ENCODE peak calls at places on chromosomes 16 and 17, in ten cellular contexts. One of them, this sample, is unnamed.

GRCh38 chr17:3828151-3828851 is 17.7 kb downstream of the NCBP3 start:
- DNase-seq in BE2C: no peak
- DNase-seq in HT-29: no peak
- DNase-seq in HS-5: no peak
- DNase-seq in CD8-positive, alpha-beta memory T cell: no peak
- DNase-seq in progenitor cell of endocrine pancreas: no peak
- DNase-seq in NT2/D1: no peak
- DNase-seq in fibroblast of villous mesenchyme: peak; percentile 91
- DNase-seq in mucosa of descending colon: no peak
- DNase-seq in type B pancreatic cell: no peak
- DNase-seq in this sample: no peak

GRCh38 chr16:88285514-88285822 is 97.3 kb upstream of the ZNF469 start:
- DNase-seq in type B pancreatic cell: no peak
- DNase-seq in HS-5: no peak
- DNase-seq in CD8-positive, alpha-beta memory T cell: no peak
- DNase-seq in BE2C: no peak
- DNase-seq in fibroblast of villous mesenchyme: no peak
- DNase-seq in mucosa of descending colon: no peak
- DNase-seq in HT-29: no peak
- DNase-seq in progenitor cell of endocrine pancreas: no peak
- DNase-seq in NT2/D1: no peak
- DNase-seq in this sample: no peak

GRCh38 chr17:64506201-64506575 is at the start of gene DDX5:
- DNase-seq in CD8-positive, alpha-beta memory T cell: peak; percentile 94
- DNase-seq in mucosa of descending colon: peak; percentile 98
- DNase-seq in fibroblast of villous mesenchyme: no peak
- DNase-seq in type B pancreatic cell: peak; percentile 98
- DNase-seq in HT-29: peak; percentile 99
- DNase-seq in NT2/D1: peak; percentile 87
- DNase-seq in progenitor cell of endocrine pancreas: peak; percentile 97
- DNase-seq in HS-5: no peak
- DNase-seq in BE2C: peak; percentile 98
- DNase-seq in this sample: peak; percentile 99

GRCh38 chr17:44529864-44530263 is 26.7 kb upstream of the GPATCH8 start:
- DNase-seq in progenitor cell of endocrine pancreas: no peak
- DNase-seq in BE2C: no peak
- DNase-seq in NT2/D1: no peak
- DNase-seq in HS-5: no peak
- DNase-seq in HT-29: no peak
- DNase-seq in fibroblast of villous mesenchyme: no peak
- DNase-seq in mucosa of descending colon: no peak
- DNase-seq in type B pancreatic cell: no peak
- DNase-seq in CD8-positive, alpha-beta memory T cell: no peak
- DNase-seq in this sample: no peak

GRCh38 chr17:32899240-32900013 is 22.5 kb upstream of the MYO1D start:
- DNase-seq in BE2C: no peak
- DNase-seq in progenitor cell of endocrine pancreas: no peak
- DNase-seq in fibroblast of villous mesenchyme: no peak
- DNase-seq in HS-5: no peak
- DNase-seq in NT2/D1: no peak
- DNase-seq in type B pancreatic cell: no peak
- DNase-seq in mucosa of descending colon: no peak
- DNase-seq in CD8-positive, alpha-beta memory T cell: no peak
- DNase-seq in HT-29: no peak
- DNase-seq in this sample: no peak

GRCh38 chr17:43665038-43665386 is 3.3 kb upstream of the MEOX1 start:
- DNase-seq in type B pancreatic cell: no peak
- DNase-seq in BE2C: no peak
- DNase-seq in fibroblast of villous mesenchyme: peak; percentile 25
- DNase-seq in CD8-positive, alpha-beta memory T cell: no peak
- DNase-seq in HT-29: no peak
- DNase-seq in HS-5: no peak
- DNase-seq in mucosa of descending colon: no peak
- DNase-seq in progenitor cell of endocrine pancreas: no peak
- DNase-seq in NT2/D1: no peak
- DNase-seq in this sample: no peak

GRCh38 chr17:17155568-17155967 is 50.6 kb downstream of the PLD6 start:
- DNase-seq in NT2/D1: no peak
- DNase-seq in BE2C: no peak
- DNase-seq in HT-29: no peak
- DNase-seq in HS-5: no peak
- DNase-seq in CD8-positive, alpha-beta memory T cell: no peak
- DNase-seq in mucosa of descending colon: no peak
- DNase-seq in fibroblast of villous mesenchyme: no peak
- DNase-seq in type B pancreatic cell: no peak
- DNase-seq in progenitor cell of endocrine pancreas: no peak
- DNase-seq in this sample: no peak

GRCh38 chr17:80413771-80414507 is 1.0 kb upstream of the ENDOV start:
- DNase-seq in type B pancreatic cell: no peak
- DNase-seq in progenitor cell of endocrine pancreas: no peak
- DNase-seq in CD8-positive, alpha-beta memory T cell: no peak
- DNase-seq in mucosa of descending colon: no peak
- DNase-seq in BE2C: no peak
- DNase-seq in HS-5: no peak
- DNase-seq in NT2/D1: no peak
- DNase-seq in HT-29: peak; percentile 32
- DNase-seq in fibroblast of villous mesenchyme: no peak
- DNase-seq in this sample: no peak

GRCh38 chr17:49443862-49444261 is 29.2 kb upstream of the PHB1 start:
- DNase-seq in fibroblast of villous mesenchyme: no peak
- DNase-seq in CD8-positive, alpha-beta memory T cell: no peak
- DNase-seq in BE2C: no peak
- DNase-seq in progenitor cell of endocrine pancreas: no peak
- DNase-seq in NT2/D1: no peak
- DNase-seq in type B pancreatic cell: no peak
- DNase-seq in mucosa of descending colon: no peak
- DNase-seq in HT-29: no peak
- DNase-seq in HS-5: no peak
- DNase-seq in this sample: no peak

GRCh38 chr16:10565167-10565566 is 15.2 kb downstream of the EMP2 start:
- DNase-seq in progenitor cell of endocrine pancreas: no peak
- DNase-seq in type B pancreatic cell: no peak
- DNase-seq in mucosa of descending colon: no peak
- DNase-seq in NT2/D1: no peak
- DNase-seq in HS-5: no peak
- DNase-seq in fibroblast of villous mesenchyme: no peak
- DNase-seq in BE2C: no peak
- DNase-seq in CD8-positive, alpha-beta memory T cell: no peak
- DNase-seq in HT-29: no peak
- DNase-seq in this sample: no peak

GRCh38 chr16:51393381-51394005 is 242.4 kb upstream of the SALL1 start:
- DNase-seq in mucosa of descending colon: no peak
- DNase-seq in CD8-positive, alpha-beta memory T cell: no peak
- DNase-seq in BE2C: no peak
- DNase-seq in NT2/D1: no peak
- DNase-seq in fibroblast of villous mesenchyme: peak; percentile 68
- DNase-seq in progenitor cell of endocrine pancreas: no peak
- DNase-seq in type B pancreatic cell: no peak
- DNase-seq in HS-5: no peak
- DNase-seq in HT-29: peak; percentile 9
- DNase-seq in this sample: no peak

GRCh38 chr17:75587718-75588545 is at the start of gene MYO15B:
- DNase-seq in mucosa of descending colon: peak; percentile 74
- DNase-seq in progenitor cell of endocrine pancreas: peak; percentile 71
- DNase-seq in NT2/D1: no peak
- DNase-seq in CD8-positive, alpha-beta memory T cell: peak; percentile 54
- DNase-seq in type B pancreatic cell: no peak
- DNase-seq in HT-29: no peak
- DNase-seq in HS-5: no peak
- DNase-seq in fibroblast of villous mesenchyme: peak; percentile 27
- DNase-seq in BE2C: no peak
- DNase-seq in this sample: peak; percentile 42

GRCh38 chr16:84262939-84263338 is 23.1 kb upstream of the KCNG4 start:
- DNase-seq in NT2/D1: no peak
- DNase-seq in fibroblast of villous mesenchyme: no peak
- DNase-seq in HS-5: no peak
- DNase-seq in type B pancreatic cell: no peak
- DNase-seq in CD8-positive, alpha-beta memory T cell: no peak
- DNase-seq in HT-29: no peak
- DNase-seq in progenitor cell of endocrine pancreas: no peak
- DNase-seq in BE2C: no peak
- DNase-seq in mucosa of descending colon: no peak
- DNase-seq in this sample: no peak

GRCh38 chr16:62041401-62041800 is 5.2 kb upstream of the CDH8 start:
- DNase-seq in progenitor cell of endocrine pancreas: peak; percentile 12
- DNase-seq in type B pancreatic cell: no peak
- DNase-seq in fibroblast of villous mesenchyme: peak; percentile 3
- DNase-seq in HT-29: peak; percentile 45
- DNase-seq in HS-5: peak; percentile 5
- DNase-seq in BE2C: no peak
- DNase-seq in NT2/D1: no peak
- DNase-seq in mucosa of descending colon: no peak
- DNase-seq in CD8-positive, alpha-beta memory T cell: no peak
- DNase-seq in this sample: no peak

GRCh38 chr17:62725791-62726249 is 82.3 kb downstream of the MARCHF10 start:
- DNase-seq in NT2/D1: no peak
- DNase-seq in HS-5: no peak
- DNase-seq in CD8-positive, alpha-beta memory T cell: no peak
- DNase-seq in fibroblast of villous mesenchyme: peak; percentile 64
- DNase-seq in mucosa of descending colon: no peak
- DNase-seq in type B pancreatic cell: no peak
- DNase-seq in HT-29: peak; percentile 42
- DNase-seq in BE2C: no peak
- DNase-seq in progenitor cell of endocrine pancreas: no peak
- DNase-seq in this sample: no peak

GRCh38 chr17:927611-928461 is 51.7 kb downstream of the NXN start:
- DNase-seq in HS-5: peak; percentile 92
- DNase-seq in fibroblast of villous mesenchyme: peak; percentile 100
- DNase-seq in NT2/D1: no peak
- DNase-seq in CD8-positive, alpha-beta memory T cell: no peak
- DNase-seq in mucosa of descending colon: no peak
- DNase-seq in type B pancreatic cell: no peak
- DNase-seq in HT-29: peak; percentile 66
- DNase-seq in progenitor cell of endocrine pancreas: no peak
- DNase-seq in BE2C: no peak
- DNase-seq in this sample: no peak

GRCh38 chr17:62163847-62164246 is 98.8 kb upstream of the MED13 start:
- DNase-seq in fibroblast of villous mesenchyme: no peak
- DNase-seq in progenitor cell of endocrine pancreas: no peak
- DNase-seq in mucosa of descending colon: peak; percentile 80
- DNase-seq in BE2C: peak; percentile 29
- DNase-seq in HS-5: no peak
- DNase-seq in HT-29: peak; percentile 96
- DNase-seq in CD8-positive, alpha-beta memory T cell: no peak
- DNase-seq in NT2/D1: no peak
- DNase-seq in type B pancreatic cell: no peak
- DNase-seq in this sample: no peak

GRCh38 chr17:19433240-19433639 is 22.2 kb downstream of the RNF112 start:
- DNase-seq in CD8-positive, alpha-beta memory T cell: no peak
- DNase-seq in progenitor cell of endocrine pancreas: no peak
- DNase-seq in fibroblast of villous mesenchyme: no peak
- DNase-seq in type B pancreatic cell: no peak
- DNase-seq in HT-29: no peak
- DNase-seq in mucosa of descending colon: no peak
- DNase-seq in BE2C: no peak
- DNase-seq in HS-5: no peak
- DNase-seq in NT2/D1: no peak
- DNase-seq in this sample: no peak

GRCh38 chr17:83156408-83156807 is 77.0 kb downstream of the METRNL start:
- DNase-seq in BE2C: no peak
- DNase-seq in progenitor cell of endocrine pancreas: no peak
- DNase-seq in NT2/D1: no peak
- DNase-seq in HS-5: no peak
- DNase-seq in mucosa of descending colon: no peak
- DNase-seq in CD8-positive, alpha-beta memory T cell: no peak
- DNase-seq in HT-29: no peak
- DNase-seq in fibroblast of villous mesenchyme: no peak
- DNase-seq in type B pancreatic cell: peak; percentile 27
- DNase-seq in this sample: no peak

GRCh38 chr17:81508639-81509047 is 4.0 kb downstream of the ACTG1 start:
- DNase-seq in progenitor cell of endocrine pancreas: no peak
- DNase-seq in fibroblast of villous mesenchyme: no peak
- DNase-seq in CD8-positive, alpha-beta memory T cell: no peak
- DNase-seq in NT2/D1: no peak
- DNase-seq in BE2C: no peak
- DNase-seq in type B pancreatic cell: no peak
- DNase-seq in HT-29: no peak
- DNase-seq in mucosa of descending colon: no peak
- DNase-seq in HS-5: peak; percentile 45
- DNase-seq in this sample: no peak

GRCh38 chr17:82962163-82962720 is 117.2 kb upstream of the METRNL start:
- DNase-seq in CD8-positive, alpha-beta memory T cell: no peak
- DNase-seq in type B pancreatic cell: peak; percentile 57
- DNase-seq in NT2/D1: no peak
- DNase-seq in fibroblast of villous mesenchyme: peak; percentile 2
- DNase-seq in progenitor cell of endocrine pancreas: no peak
- DNase-seq in HT-29: no peak
- DNase-seq in mucosa of descending colon: no peak
- DNase-seq in BE2C: no peak
- DNase-seq in HS-5: no peak
- DNase-seq in this sample: no peak

GRCh38 chr17:81576621-81577277 is 24.6 kb upstream of the FAAP100 start:
- DNase-seq in mucosa of descending colon: no peak
- DNase-seq in CD8-positive, alpha-beta memory T cell: no peak
- DNase-seq in type B pancreatic cell: no peak
- DNase-seq in BE2C: no peak
- DNase-seq in HT-29: peak; percentile 26
- DNase-seq in progenitor cell of endocrine pancreas: no peak
- DNase-seq in fibroblast of villous mesenchyme: peak; percentile 75
- DNase-seq in NT2/D1: no peak
- DNase-seq in HS-5: no peak
- DNase-seq in this sample: no peak

GRCh38 chr17:12620200-12620720 is 45.4 kb upstream of the MYOCD start:
- DNase-seq in HT-29: no peak
- DNase-seq in mucosa of descending colon: no peak
- DNase-seq in CD8-positive, alpha-beta memory T cell: no peak
- DNase-seq in HS-5: no peak
- DNase-seq in BE2C: no peak
- DNase-seq in NT2/D1: no peak
- DNase-seq in type B pancreatic cell: no peak
- DNase-seq in progenitor cell of endocrine pancreas: no peak
- DNase-seq in fibroblast of villous mesenchyme: peak; percentile 79
- DNase-seq in this sample: no peak

This sample was measured in T-helper 2 cell.